ENCODE peak calls at places on chromosomes 11 and 22, in four cellular contexts. N, F, V and Z are unnamed samples.

GRCh38 chr22:41237707-41238569 is 2.8 kb downstream of the CHADL start:
- DNase-seq in N (peak; percentile 32), F (peak; percentile 84), V (peak; percentile 94), Z (peak; percentile 90)

GRCh38 chr11:20311444-20311843 is 52.1 kb upstream of the HTATIP2 start:
- DNase-seq in N (no peak), F (peak; percentile 8), V (no peak), Z (peak; percentile 63)

GRCh38 chr11:96037267-96037990 is 113.5 kb upstream of the MTMR2 start:
- DNase-seq in N (peak; percentile 69), F (peak; percentile 84), V (no peak), Z (peak; percentile 88)

GRCh38 chr11:24161587-24161986 is 335.3 kb upstream of the LUZP2 start:
- DNase-seq in N (no peak), F (no peak), V (no peak), Z (no peak)

GRCh38 chr11:57387284-57388030 is 3.0 kb downstream of the PRG2 start:
- DNase-seq in N (peak; percentile 10), F (no peak), V (no peak), Z (no peak)

GRCh38 chr11:6734616-6735015 is 37.2 kb downstream of the OR2AG2 start:
- DNase-seq in N (no peak), F (no peak), V (no peak), Z (no peak)

GRCh38 chr11:123590296-123590912 is 64.0 kb downstream of the SCN3B start:
- DNase-seq in N (peak; percentile 85), F (peak; percentile 87), V (no peak), Z (no peak)

GRCh38 chr11:67407700-67408163 is 3.8 kb downstream of the TBC1D10C start:
- DNase-seq in N (no peak), F (no peak), V (no peak), Z (no peak)

GRCh38 chr11:66881436-66881835 is 24.6 kb downstream of the LRFN4 start:
- DNase-seq in N (no peak), F (no peak), V (no peak), Z (no peak)

GRCh38 chr22:48423481-48423901 is 1404.2 kb downstream of the BRD1 start:
- DNase-seq in N (no peak), F (no peak), V (peak; percentile 26), Z (no peak)

GRCh38 chr22:30486118-30486517 is 14.3 kb upstream of the SEC14L3 start:
- DNase-seq in N (no peak), F (no peak), V (no peak), Z (no peak)

GRCh38 chr11:104541706-104542105 is 356.6 kb downstream of the CASP12 start:
- DNase-seq in N (no peak), F (no peak), V (no peak), Z (no peak)

GRCh38 chr11:67438121-67438902 is 830 bp upstream of the PTPRCAP start:
- DNase-seq in N (no peak), F (no peak), V (no peak), Z (no peak)

GRCh38 chr11:30313580-30313979 is 9.3 kb upstream of the ARL14EP start:
- DNase-seq in N (no peak), F (peak; percentile 8), V (no peak), Z (no peak)

GRCh38 chr22:30927806-30928205 is 40.8 kb downstream of the MORC2 start:
- DNase-seq in N (no peak), F (no peak), V (no peak), Z (peak; percentile 35)

GRCh38 chr11:57483570-57483934 is 23.2 kb downstream of the RTN4RL2 start:
- DNase-seq in N (no peak), F (no peak), V (no peak), Z (no peak)

GRCh38 chr11:61082161-61082870 is 20.0 kb upstream of the CD5 start:
- DNase-seq in N (no peak), F (no peak), V (no peak), Z (no peak)

GRCh38 chr11:61782841-61783240 is 9.6 kb downstream of the TMEM258 start:
- DNase-seq in N (no peak), F (no peak), V (peak; percentile 55), Z (peak; percentile 91)

GRCh38 chr22:49307071-49307830 is 520.4 kb downstream of the BRD1 start:
- DNase-seq in N (no peak), F (no peak), V (peak; percentile 58), Z (peak; percentile 40)

GRCh38 chr11:127017482-127017881 is 16.9 kb upstream of the KIRREL3 start:
- DNase-seq in N (peak; percentile 93), F (peak; percentile 87), V (no peak), Z (peak; percentile 87)

GRCh38 chr11:72951193-72951592 is 137.0 kb downstream of the ATG16L2 start:
- DNase-seq in N (no peak), F (no peak), V (no peak), Z (no peak)

GRCh38 chr11:419248-420005 is 4.6 kb upstream of the SIGIRR start:
- DNase-seq in N (no peak), F (no peak), V (no peak), Z (no peak)

GRCh38 chr11:83241291-83241946 is 44.7 kb downstream of the CCDC90B start:
- DNase-seq in N (peak; percentile 73), F (peak; percentile 77), V (no peak), Z (peak; percentile 68)